ENCODE peak calls at places on chromosomes 6 and 20, in nine cellular contexts. Z, O, W, L, H, D, J, U and S are unnamed samples.

GRCh38 chr6:44043036-44043478 is 84.2 kb downstream of the MRPL14 start:
- DNase-seq in H (no peak), U (peak), L (no peak), J (no peak), O (no peak), D (no peak), W (no peak), Z (no peak), S (no peak)

GRCh38 chr20:63499333-63499969 is 568 bp upstream of the EEF1A2 start:
- DNase-seq in L (no peak), U (peak), W (no peak), O (no peak), Z (no peak), H (no peak), D (peak), J (no peak), S (no peak)

GRCh38 chr20:47790032-47790965 is 5.0 kb upstream of the SULF2 start:
- DNase-seq in D (no peak), O (no peak), H (no peak), Z (no peak), J (peak), L (no peak), W (no peak), U (no peak), S (no peak)

GRCh38 chr20:59149678-59150504 is 13.7 kb upstream of the ZNF831 start:
- DNase-seq in W (no peak), D (no peak), J (peak), H (no peak), Z (no peak), O (no peak), U (no peak), L (no peak), S (peak)

GRCh38 chr6:4180653-4181255 is 45.4 kb upstream of the ECI2 start:
- DNase-seq in O (no peak), J (no peak), W (no peak), U (no peak), H (no peak), Z (peak), D (no peak), L (peak), S (no peak)

GRCh38 chr6:156718647-156719394 is 58.4 kb upstream of the ARID1B start:
- DNase-seq in J (no peak), W (peak), D (no peak), U (peak), O (no peak), Z (peak), H (no peak), L (no peak), S (peak)

GRCh38 chr6:14673201-14673600 is 555.6 kb downstream of the CD83 start:
- DNase-seq in W (no peak), J (no peak), L (no peak), Z (no peak), O (no peak), D (no peak), U (no peak), H (no peak), S (no peak)

GRCh38 chr6:137172734-137173431 is 561 bp downstream of the IL22RA2 start:
- DNase-seq in D (no peak), U (no peak), W (no peak), L (no peak), H (no peak), O (no peak), J (no peak), Z (no peak), S (no peak)

GRCh38 chr6:157443066-157443800 is 62.2 kb downstream of the ZDHHC14 start:
- DNase-seq in J (no peak), L (no peak), H (no peak), W (no peak), Z (no peak), U (no peak), D (no peak), O (no peak), S (no peak)

GRCh38 chr6:82078286-82078908 is 169.1 kb downstream of the IBTK start:
- DNase-seq in U (no peak), J (no peak), D (no peak), L (no peak), Z (no peak), O (no peak), H (no peak), W (no peak), S (no peak)

DNA sequence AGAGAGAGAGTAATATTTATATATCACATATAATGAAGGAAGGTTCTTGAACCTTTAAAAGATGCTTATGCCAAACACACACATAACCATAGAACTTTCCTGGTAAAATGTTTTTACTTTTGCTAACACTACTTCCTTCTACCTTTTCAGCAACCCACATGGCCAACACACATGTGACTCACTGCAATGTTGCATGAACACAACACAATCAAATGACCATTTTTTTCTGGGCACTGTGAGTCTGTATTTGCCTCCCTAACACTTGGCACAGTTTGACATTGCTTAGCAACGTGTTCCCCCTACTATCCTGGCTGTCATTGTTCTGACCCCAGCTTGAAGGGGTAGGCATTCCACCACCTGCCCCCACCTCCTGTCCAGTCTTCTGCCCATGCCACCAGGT is 204.9 kb upstream of the PRND start:
- DNase-seq in U (no peak), D (no peak), J (no peak), W (no peak), O (no peak), L (no peak), Z (no peak), H (no peak), S (no peak)
- TF ChIP-seq POLR2A in U (no peak), D (no peak), J (no peak), W (no peak), O (no peak), L (no peak), Z (no peak), H (no peak), S (no peak)

DNA sequence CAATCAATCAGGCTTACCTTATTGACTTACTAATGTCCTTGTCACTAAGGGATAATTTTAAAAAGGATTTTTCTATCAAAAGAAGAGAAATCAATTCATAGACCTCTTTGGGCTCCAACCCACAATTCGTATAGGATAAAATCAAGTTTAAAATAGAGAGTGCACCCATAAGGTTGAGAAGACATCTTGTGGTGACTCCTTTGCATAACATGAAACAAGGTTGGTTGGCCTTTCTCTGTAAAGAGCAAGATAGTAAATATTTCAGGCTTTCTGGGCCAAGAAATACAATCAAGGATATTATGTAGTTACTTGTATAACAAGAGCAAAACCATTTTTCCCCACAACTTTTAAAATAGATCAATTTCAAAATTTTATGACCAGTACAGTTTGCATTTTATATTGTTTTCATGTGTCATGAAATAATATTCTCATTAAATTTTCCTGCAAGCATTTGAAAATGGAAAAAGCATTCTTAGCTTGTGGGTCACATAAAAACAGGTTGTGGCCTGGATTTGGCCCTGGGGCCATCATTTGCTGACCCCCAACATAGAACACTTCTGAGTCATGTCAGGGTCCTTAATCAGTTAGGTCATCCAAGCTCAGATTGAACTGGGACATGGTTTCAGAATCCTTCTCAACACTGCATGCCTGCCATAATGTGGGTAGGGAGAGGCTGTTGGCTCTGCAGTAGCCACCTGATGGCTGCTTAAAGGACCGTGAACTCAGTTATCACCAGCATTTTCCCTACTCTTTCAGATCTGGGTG is 76.7 kb downstream of the MYB start:
- DNase-seq in U (no peak), L (no peak), O (no peak), D (no peak), J (no peak), W (no peak), H (no peak), Z (no peak), S (no peak)
- TF ChIP-seq POLR2AphosphoS5 in U (no peak), L (no peak), O (no peak), D (no peak), J (no peak), W (no peak), H (no peak), Z (no peak), S (no peak)

DNA sequence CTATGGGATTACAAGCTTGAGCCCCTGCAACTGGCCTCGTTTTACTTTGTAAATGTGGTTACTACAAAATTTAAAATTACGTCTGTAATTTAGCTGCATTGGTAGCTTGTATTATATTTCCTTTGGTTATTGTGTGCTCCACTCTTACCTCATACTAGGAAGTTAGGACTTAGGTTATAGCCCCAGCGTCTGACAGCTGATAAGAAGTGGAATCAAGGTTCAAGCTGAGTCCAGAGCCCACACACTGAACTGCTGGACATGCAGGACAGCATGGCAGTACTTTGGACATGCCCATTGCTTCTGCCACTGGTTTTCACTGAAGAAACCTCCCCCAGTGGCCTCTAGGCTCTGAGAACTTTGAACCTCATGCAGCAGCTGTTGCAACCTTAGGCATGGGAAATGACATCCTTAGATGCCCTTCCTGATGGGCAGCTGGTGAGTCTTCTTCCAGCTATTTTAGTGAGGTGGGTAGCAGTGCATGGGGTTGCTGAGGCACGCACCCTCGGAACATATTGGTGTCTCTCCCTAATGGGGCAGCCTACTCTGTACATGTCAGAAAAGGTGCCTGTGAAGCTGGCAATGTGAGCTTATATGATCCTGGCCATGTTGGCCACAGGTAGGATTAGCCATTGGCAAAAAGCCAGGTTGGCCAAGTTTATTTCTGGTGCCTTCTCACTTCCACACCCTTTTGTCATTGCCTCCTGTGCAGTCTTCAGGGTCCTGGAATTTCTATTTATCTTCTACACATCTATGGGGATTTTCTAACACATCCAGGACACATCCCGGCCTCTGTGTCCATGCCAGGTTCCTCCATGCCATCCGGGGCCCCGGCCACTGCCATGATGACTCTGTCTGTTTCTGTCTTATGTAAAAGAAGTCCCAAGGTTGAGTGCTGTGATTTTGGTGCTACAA is 85.3 kb downstream of the CDS2 start:
- DNase-seq in H (no peak), O (no peak), D (no peak), U (no peak), Z (no peak), J (no peak), L (no peak), W (no peak), S (no peak)
- H3K27ac ChIP-seq in H (no peak), O (no peak), D (no peak), U (no peak), Z (no peak), J (no peak), L (no peak), W (no peak), S (no peak)

GRCh38 chr20:10538768-10539167 is 103.7 kb downstream of the SLX4IP start:
- DNase-seq in J (no peak), Z (no peak), W (no peak), H (no peak), L (no peak), O (no peak), D (no peak), U (no peak), S (no peak)

GRCh38 chr20:10539818-10540553 is 104.9 kb downstream of the SLX4IP start:
- DNase-seq in L (no peak), H (no peak), J (no peak), W (no peak), Z (no peak), U (no peak), D (no peak), O (no peak), S (no peak)

GRCh38 chr20:10537850-10538480 is 102.9 kb downstream of the SLX4IP start:
- DNase-seq in U (no peak), D (no peak), W (no peak), Z (no peak), H (no peak), O (no peak), L (no peak), J (no peak), S (no peak)

GRCh38 chr20:10541668-10542411 is 106.7 kb downstream of the SLX4IP start:
- DNase-seq in Z (no peak), H (no peak), J (no peak), L (peak), W (no peak), U (no peak), D (no peak), O (no peak), S (no peak)

GRCh38 chr20:10540636-10541493 is 105.8 kb downstream of the SLX4IP start:
- DNase-seq in L (peak), W (no peak), H (no peak), J (no peak), O (no peak), D (no peak), U (no peak), Z (peak), S (no peak)
- TF ChIP-seq POLR2A in L (no peak), W (no peak), H (no peak), J (no peak), O (no peak), D (no peak), U (no peak), Z (no peak), S (no peak)

GRCh38 chr6:35047265-35048011 is 93.7 kb downstream of the TCP11 start:
- DNase-seq in U (peak), L (peak), D (no peak), O (no peak), H (no peak), J (no peak), W (no peak), Z (no peak), S (peak)
- TF ChIP-seq POLR2AphosphoS5 in U (peak), L (no peak), D (no peak), O (no peak), H (no peak), J (peak), W (no peak), Z (no peak), S (no peak)

GRCh38 chr6:70149209-70149788 is 153.6 kb downstream of the COL9A1 start:
- DNase-seq in L (no peak), U (no peak), W (no peak), H (no peak), J (no peak), Z (no peak), D (no peak), O (no peak), S (no peak)

GRCh38 chr6:70150521-70150920 is 152.4 kb downstream of the COL9A1 start:
- DNase-seq in D (no peak), W (no peak), H (no peak), O (no peak), L (no peak), U (no peak), Z (no peak), J (no peak), S (no peak)

GRCh38 chr6:70145178-70145577 is 157.7 kb downstream of the COL9A1 start:
- DNase-seq in J (no peak), W (no peak), H (no peak), D (no peak), Z (no peak), U (no peak), O (no peak), L (no peak), S (no peak)
- H3K27ac ChIP-seq in J (no peak), W (no peak), H (no peak), D (no peak), Z (no peak), U (no peak), O (no peak), L (no peak), S (no peak)

DNA sequence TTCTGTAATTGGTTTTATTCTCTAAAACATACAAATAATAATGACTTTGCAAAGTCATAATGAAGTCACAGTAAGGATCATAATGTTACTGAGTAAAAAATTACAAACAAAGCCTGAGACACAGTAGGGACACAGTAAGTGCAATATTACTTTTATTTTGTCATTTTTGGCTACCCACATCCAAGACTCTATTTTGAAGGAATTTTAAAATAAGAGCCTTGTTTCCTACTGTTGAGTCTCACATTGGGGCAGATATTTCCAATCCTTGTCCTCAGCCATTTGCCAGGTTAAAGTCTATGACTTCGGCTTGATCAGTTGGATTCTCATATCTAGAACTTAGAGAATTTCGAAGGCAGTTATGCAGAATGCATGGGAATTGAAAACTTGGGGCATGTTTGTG is 10.8 kb upstream of the RHAG start:
- DNase-seq in Z (no peak), J (no peak), D (no peak), O (no peak), U (no peak), W (no peak), L (no peak), H (no peak), S (no peak)
- TF ChIP-seq POLR2A in Z (no peak), J (no peak), D (no peak), O (no peak), U (no peak), W (no peak), L (no peak), H (no peak), S (no peak)

GRCh38 chr20:9110916-9111432 is 42.1 kb downstream of the PLCB4 start:
- DNase-seq in D (no peak), L (no peak), U (no peak), H (no peak), J (no peak), O (no peak), W (no peak), Z (no peak), S (no peak)

GRCh38 chr20:9110365-9110764 is 41.5 kb downstream of the PLCB4 start:
- DNase-seq in H (no peak), J (no peak), W (no peak), Z (no peak), L (peak), O (no peak), D (no peak), U (no peak), S (no peak)

GRCh38 chr20:9117548-9117947 is 48.7 kb downstream of the PLCB4 start:
- DNase-seq in H (no peak), O (no peak), U (no peak), J (no peak), W (no peak), L (no peak), Z (no peak), D (no peak), S (no peak)

GRCh38 chr20:9114709-9115108 is 45.8 kb downstream of the PLCB4 start:
- DNase-seq in O (no peak), Z (no peak), L (no peak), H (no peak), D (no peak), W (no peak), U (no peak), J (no peak), S (no peak)

GRCh38 chr20:9112541-9113515 is 43.9 kb downstream of the PLCB4 start:
- DNase-seq in L (peak), D (no peak), U (no peak), W (no peak), J (no peak), Z (no peak), H (peak), O (no peak), S (no peak)
- TF ChIP-seq POLR2AphosphoS5 in L (no peak), D (no peak), U (no peak), W (no peak), J (no peak), Z (no peak), H (no peak), O (no peak), S (no peak)